ENCODE peak calls at places on chromosomes 4 and X, in nine cellular contexts. One of them, this sample, is unnamed.
A peak's percentile ranks its signal among the peaks of the same experiment; 100 is the strongest.

GRCh38 chr4:74433541-74434172 is 11.3 kb upstream of the AREG start:
- DNase-seq in AML-193: no peak
- DNase-seq in activated naive CD8-positive, alpha-beta T cell treated with anti-CD3 and anti-CD28 coated beads, Interleukin-2, amount 50 U/mL, for 16 hours: no peak
- DNase-seq in Calu3: no peak
- DNase-seq in M059J: peak; percentile 62
- DNase-seq in stimulated activated CD8-positive, alpha-beta memory T cell treated with anti-CD3 and anti-CD28 coated beads, Interleukin-4, amount 100 ng/mL, for 4 hours: no peak
- DNase-seq in AG20443: peak; percentile 16
- DNase-seq in NCI-H1930: no peak
- DNase-seq in NCI-H460: no peak
- DNase-seq in this sample: no peak

GRCh38 chrX:111868726-111869638 is 7.0 kb upstream of the TRPC5OS start:
- DNase-seq in AML-193: no peak
- DNase-seq in activated naive CD8-positive, alpha-beta T cell treated with anti-CD3 and anti-CD28 coated beads, Interleukin-2, amount 50 U/mL, for 16 hours: no peak
- DNase-seq in Calu3: no peak
- DNase-seq in M059J: peak; percentile 43
- DNase-seq in stimulated activated CD8-positive, alpha-beta memory T cell treated with anti-CD3 and anti-CD28 coated beads, Interleukin-4, amount 100 ng/mL, for 4 hours: no peak
- DNase-seq in AG20443: no peak
- DNase-seq in NCI-H1930: no peak
- DNase-seq in NCI-H460: peak; percentile 4
- DNase-seq in this sample: no peak

GRCh38 chr4:40325406-40326019 is 9.6 kb upstream of the CHRNA9 start:
- DNase-seq in AML-193: peak; percentile 62
- DNase-seq in activated naive CD8-positive, alpha-beta T cell treated with anti-CD3 and anti-CD28 coated beads, Interleukin-2, amount 50 U/mL, for 16 hours: no peak
- DNase-seq in Calu3: peak; percentile 41
- DNase-seq in M059J: peak; percentile 72
- DNase-seq in stimulated activated CD8-positive, alpha-beta memory T cell treated with anti-CD3 and anti-CD28 coated beads, Interleukin-4, amount 100 ng/mL, for 4 hours: no peak
- DNase-seq in AG20443: peak; percentile 77
- DNase-seq in NCI-H1930: peak; percentile 25
- DNase-seq in NCI-H460: peak; percentile 68
- DNase-seq in this sample: peak; percentile 55

GRCh38 chrX:46547857-46548256 is 2.6 kb upstream of the ZNF674 start:
- DNase-seq in AML-193: no peak
- DNase-seq in activated naive CD8-positive, alpha-beta T cell treated with anti-CD3 and anti-CD28 coated beads, Interleukin-2, amount 50 U/mL, for 16 hours: no peak
- DNase-seq in Calu3: peak; percentile 4
- DNase-seq in M059J: peak; percentile 85
- DNase-seq in stimulated activated CD8-positive, alpha-beta memory T cell treated with anti-CD3 and anti-CD28 coated beads, Interleukin-4, amount 100 ng/mL, for 4 hours: no peak
- DNase-seq in AG20443: peak; percentile 25
- DNase-seq in NCI-H1930: no peak
- DNase-seq in NCI-H460: peak; percentile 31
- DNase-seq in this sample: no peak

GRCh38 chr4:123417813-123418212 is 21.2 kb downstream of the SPRY1 start:
- DNase-seq in AML-193: no peak
- DNase-seq in activated naive CD8-positive, alpha-beta T cell treated with anti-CD3 and anti-CD28 coated beads, Interleukin-2, amount 50 U/mL, for 16 hours: no peak
- DNase-seq in Calu3: no peak
- DNase-seq in M059J: no peak
- DNase-seq in stimulated activated CD8-positive, alpha-beta memory T cell treated with anti-CD3 and anti-CD28 coated beads, Interleukin-4, amount 100 ng/mL, for 4 hours: no peak
- DNase-seq in AG20443: no peak
- DNase-seq in NCI-H1930: no peak
- DNase-seq in NCI-H460: no peak
- DNase-seq in this sample: no peak

GRCh38 chr4:110753461-110753860 is 130.6 kb upstream of the PITX2 start:
- DNase-seq in AML-193: no peak
- DNase-seq in activated naive CD8-positive, alpha-beta T cell treated with anti-CD3 and anti-CD28 coated beads, Interleukin-2, amount 50 U/mL, for 16 hours: no peak
- DNase-seq in Calu3: no peak
- DNase-seq in M059J: no peak
- DNase-seq in stimulated activated CD8-positive, alpha-beta memory T cell treated with anti-CD3 and anti-CD28 coated beads, Interleukin-4, amount 100 ng/mL, for 4 hours: no peak
- DNase-seq in AG20443: no peak
- DNase-seq in NCI-H1930: no peak
- DNase-seq in NCI-H460: no peak
- DNase-seq in this sample: no peak

GRCh38 chr4:12672320-12672719 is 811.8 kb downstream of the RAB28 start:
- DNase-seq in AML-193: no peak
- DNase-seq in activated naive CD8-positive, alpha-beta T cell treated with anti-CD3 and anti-CD28 coated beads, Interleukin-2, amount 50 U/mL, for 16 hours: no peak
- DNase-seq in Calu3: no peak
- DNase-seq in M059J: no peak
- DNase-seq in stimulated activated CD8-positive, alpha-beta memory T cell treated with anti-CD3 and anti-CD28 coated beads, Interleukin-4, amount 100 ng/mL, for 4 hours: no peak
- DNase-seq in AG20443: no peak
- DNase-seq in NCI-H1930: no peak
- DNase-seq in NCI-H460: no peak
- DNase-seq in this sample: no peak

GRCh38 chrX:114581528-114582263 is 2.2 kb upstream of the HTR2C start:
- DNase-seq in AML-193: no peak
- DNase-seq in activated naive CD8-positive, alpha-beta T cell treated with anti-CD3 and anti-CD28 coated beads, Interleukin-2, amount 50 U/mL, for 16 hours: no peak
- DNase-seq in Calu3: no peak
- DNase-seq in M059J: peak; percentile 2
- DNase-seq in stimulated activated CD8-positive, alpha-beta memory T cell treated with anti-CD3 and anti-CD28 coated beads, Interleukin-4, amount 100 ng/mL, for 4 hours: no peak
- DNase-seq in AG20443: peak; percentile 9
- DNase-seq in NCI-H1930: no peak
- DNase-seq in NCI-H460: peak; percentile 8
- DNase-seq in this sample: no peak

GRCh38 chr4:119040261-119040660 is 95.4 kb upstream of the MYOZ2 start:
- DNase-seq in AML-193: no peak
- DNase-seq in activated naive CD8-positive, alpha-beta T cell treated with anti-CD3 and anti-CD28 coated beads, Interleukin-2, amount 50 U/mL, for 16 hours: no peak
- DNase-seq in Calu3: no peak
- DNase-seq in M059J: no peak
- DNase-seq in stimulated activated CD8-positive, alpha-beta memory T cell treated with anti-CD3 and anti-CD28 coated beads, Interleukin-4, amount 100 ng/mL, for 4 hours: no peak
- DNase-seq in AG20443: no peak
- DNase-seq in NCI-H1930: no peak
- DNase-seq in NCI-H460: no peak
- DNase-seq in this sample: no peak

GRCh38 chr4:152476796-152477195 is 59.1 kb downstream of the FBXW7 start:
- DNase-seq in AML-193: no peak
- DNase-seq in activated naive CD8-positive, alpha-beta T cell treated with anti-CD3 and anti-CD28 coated beads, Interleukin-2, amount 50 U/mL, for 16 hours: no peak
- DNase-seq in Calu3: no peak
- DNase-seq in M059J: no peak
- DNase-seq in stimulated activated CD8-positive, alpha-beta memory T cell treated with anti-CD3 and anti-CD28 coated beads, Interleukin-4, amount 100 ng/mL, for 4 hours: no peak
- DNase-seq in AG20443: no peak
- DNase-seq in NCI-H1930: no peak
- DNase-seq in NCI-H460: no peak
- DNase-seq in this sample: no peak

GRCh38 chr4:10096201-10096975 is 20.2 kb downstream of the WDR1 start:
- DNase-seq in AML-193: no peak
- DNase-seq in activated naive CD8-positive, alpha-beta T cell treated with anti-CD3 and anti-CD28 coated beads, Interleukin-2, amount 50 U/mL, for 16 hours: peak; percentile 58
- DNase-seq in Calu3: peak; percentile 17
- DNase-seq in M059J: peak; percentile 95
- DNase-seq in stimulated activated CD8-positive, alpha-beta memory T cell treated with anti-CD3 and anti-CD28 coated beads, Interleukin-4, amount 100 ng/mL, for 4 hours: peak; percentile 61
- DNase-seq in AG20443: peak; percentile 93
- DNase-seq in NCI-H1930: no peak
- DNase-seq in NCI-H460: no peak
- DNase-seq in this sample: no peak

GRCh38 chrX:70253377-70254062 is 6.5 kb downstream of the P2RY4 start:
- DNase-seq in AML-193: no peak
- DNase-seq in activated naive CD8-positive, alpha-beta T cell treated with anti-CD3 and anti-CD28 coated beads, Interleukin-2, amount 50 U/mL, for 16 hours: no peak
- DNase-seq in Calu3: no peak
- DNase-seq in M059J: peak; percentile 70
- DNase-seq in stimulated activated CD8-positive, alpha-beta memory T cell treated with anti-CD3 and anti-CD28 coated beads, Interleukin-4, amount 100 ng/mL, for 4 hours: no peak
- DNase-seq in AG20443: no peak
- DNase-seq in NCI-H1930: no peak
- DNase-seq in NCI-H460: no peak
- DNase-seq in this sample: no peak

GRCh38 chrX:15751160-15751819 is 13.2 kb downstream of the CA5B start:
- DNase-seq in AML-193: no peak
- DNase-seq in activated naive CD8-positive, alpha-beta T cell treated with anti-CD3 and anti-CD28 coated beads, Interleukin-2, amount 50 U/mL, for 16 hours: no peak
- DNase-seq in Calu3: no peak
- DNase-seq in M059J: peak; percentile 95
- DNase-seq in stimulated activated CD8-positive, alpha-beta memory T cell treated with anti-CD3 and anti-CD28 coated beads, Interleukin-4, amount 100 ng/mL, for 4 hours: no peak
- DNase-seq in AG20443: peak; percentile 38
- DNase-seq in NCI-H1930: no peak
- DNase-seq in NCI-H460: peak; percentile 48
- DNase-seq in this sample: no peak

GRCh38 chr4:176587920-176588319 is 204.8 kb downstream of the VEGFC start:
- DNase-seq in AML-193: peak; percentile 45
- DNase-seq in activated naive CD8-positive, alpha-beta T cell treated with anti-CD3 and anti-CD28 coated beads, Interleukin-2, amount 50 U/mL, for 16 hours: no peak
- DNase-seq in Calu3: no peak
- DNase-seq in M059J: peak; percentile 6
- DNase-seq in stimulated activated CD8-positive, alpha-beta memory T cell treated with anti-CD3 and anti-CD28 coated beads, Interleukin-4, amount 100 ng/mL, for 4 hours: no peak
- DNase-seq in AG20443: peak; percentile 61
- DNase-seq in NCI-H1930: no peak
- DNase-seq in NCI-H460: no peak
- DNase-seq in this sample: no peak

GRCh38 chrX:57900961-57901360 is 9.3 kb downstream of the ZXDA start:
- DNase-seq in AML-193: no peak
- DNase-seq in activated naive CD8-positive, alpha-beta T cell treated with anti-CD3 and anti-CD28 coated beads, Interleukin-2, amount 50 U/mL, for 16 hours: no peak
- DNase-seq in Calu3: no peak
- DNase-seq in M059J: peak; percentile 68
- DNase-seq in stimulated activated CD8-positive, alpha-beta memory T cell treated with anti-CD3 and anti-CD28 coated beads, Interleukin-4, amount 100 ng/mL, for 4 hours: no peak
- DNase-seq in AG20443: peak; percentile 13
- DNase-seq in NCI-H1930: no peak
- DNase-seq in NCI-H460: peak; percentile 16
- DNase-seq in this sample: peak; percentile 2

GRCh38 chrX:103774070-103774642 is 2.5 kb upstream of the PLP1 start:
- DNase-seq in AML-193: no peak
- DNase-seq in activated naive CD8-positive, alpha-beta T cell treated with anti-CD3 and anti-CD28 coated beads, Interleukin-2, amount 50 U/mL, for 16 hours: no peak
- DNase-seq in Calu3: peak; percentile 6
- DNase-seq in M059J: peak; percentile 54
- DNase-seq in stimulated activated CD8-positive, alpha-beta memory T cell treated with anti-CD3 and anti-CD28 coated beads, Interleukin-4, amount 100 ng/mL, for 4 hours: no peak
- DNase-seq in AG20443: peak; percentile 46
- DNase-seq in NCI-H1930: no peak
- DNase-seq in NCI-H460: peak; percentile 50
- DNase-seq in this sample: peak; percentile 48

GRCh38 chr4:154707877-154708276 is 35.9 kb upstream of the LRAT start:
- DNase-seq in AML-193: no peak
- DNase-seq in activated naive CD8-positive, alpha-beta T cell treated with anti-CD3 and anti-CD28 coated beads, Interleukin-2, amount 50 U/mL, for 16 hours: no peak
- DNase-seq in Calu3: peak; percentile 45
- DNase-seq in M059J: no peak
- DNase-seq in stimulated activated CD8-positive, alpha-beta memory T cell treated with anti-CD3 and anti-CD28 coated beads, Interleukin-4, amount 100 ng/mL, for 4 hours: no peak
- DNase-seq in AG20443: no peak
- DNase-seq in NCI-H1930: no peak
- DNase-seq in NCI-H460: peak; percentile 19
- DNase-seq in this sample: no peak

GRCh38 chrX:114650351-114650750 is 66.5 kb downstream of the HTR2C start:
- DNase-seq in AML-193: no peak
- DNase-seq in activated naive CD8-positive, alpha-beta T cell treated with anti-CD3 and anti-CD28 coated beads, Interleukin-2, amount 50 U/mL, for 16 hours: no peak
- DNase-seq in Calu3: no peak
- DNase-seq in M059J: no peak
- DNase-seq in stimulated activated CD8-positive, alpha-beta memory T cell treated with anti-CD3 and anti-CD28 coated beads, Interleukin-4, amount 100 ng/mL, for 4 hours: no peak
- DNase-seq in AG20443: peak; percentile 3
- DNase-seq in NCI-H1930: no peak
- DNase-seq in NCI-H460: no peak
- DNase-seq in this sample: no peak

GRCh38 chr4:180437601-180438000 is 1805.6 kb upstream of the TENM3 start:
- DNase-seq in AML-193: no peak
- DNase-seq in activated naive CD8-positive, alpha-beta T cell treated with anti-CD3 and anti-CD28 coated beads, Interleukin-2, amount 50 U/mL, for 16 hours: no peak
- DNase-seq in Calu3: no peak
- DNase-seq in M059J: no peak
- DNase-seq in stimulated activated CD8-positive, alpha-beta memory T cell treated with anti-CD3 and anti-CD28 coated beads, Interleukin-4, amount 100 ng/mL, for 4 hours: no peak
- DNase-seq in AG20443: no peak
- DNase-seq in NCI-H1930: no peak
- DNase-seq in NCI-H460: no peak
- DNase-seq in this sample: no peak

GRCh38 chr4:31370866-31371465 is 650.8 kb downstream of the PCDH7 start:
- DNase-seq in AML-193: peak; percentile 27
- DNase-seq in activated naive CD8-positive, alpha-beta T cell treated with anti-CD3 and anti-CD28 coated beads, Interleukin-2, amount 50 U/mL, for 16 hours: no peak
- DNase-seq in Calu3: no peak
- DNase-seq in M059J: peak; percentile 31
- DNase-seq in stimulated activated CD8-positive, alpha-beta memory T cell treated with anti-CD3 and anti-CD28 coated beads, Interleukin-4, amount 100 ng/mL, for 4 hours: no peak
- DNase-seq in AG20443: peak; percentile 40
- DNase-seq in NCI-H1930: peak; percentile 23
- DNase-seq in NCI-H460: peak; percentile 42
- DNase-seq in this sample: peak; percentile 12

GRCh38 chr4:38091636-38092035 is 131.4 kb downstream of the PTTG2 start:
- DNase-seq in AML-193: no peak
- DNase-seq in activated naive CD8-positive, alpha-beta T cell treated with anti-CD3 and anti-CD28 coated beads, Interleukin-2, amount 50 U/mL, for 16 hours: no peak
- DNase-seq in Calu3: no peak
- DNase-seq in M059J: peak; percentile 72
- DNase-seq in stimulated activated CD8-positive, alpha-beta memory T cell treated with anti-CD3 and anti-CD28 coated beads, Interleukin-4, amount 100 ng/mL, for 4 hours: no peak
- DNase-seq in AG20443: peak; percentile 30
- DNase-seq in NCI-H1930: no peak
- DNase-seq in NCI-H460: no peak
- DNase-seq in this sample: no peak

GRCh38 chr4:93996895-93997294 is 168.3 kb downstream of the ATOH1 start:
- DNase-seq in AML-193: no peak
- DNase-seq in activated naive CD8-positive, alpha-beta T cell treated with anti-CD3 and anti-CD28 coated beads, Interleukin-2, amount 50 U/mL, for 16 hours: no peak
- DNase-seq in Calu3: no peak
- DNase-seq in M059J: no peak
- DNase-seq in stimulated activated CD8-positive, alpha-beta memory T cell treated with anti-CD3 and anti-CD28 coated beads, Interleukin-4, amount 100 ng/mL, for 4 hours: no peak
- DNase-seq in AG20443: no peak
- DNase-seq in NCI-H1930: no peak
- DNase-seq in NCI-H460: no peak
- DNase-seq in this sample: no peak

GRCh38 chrX:123084797-123085196 is 99.3 kb upstream of the GRIA3 start:
- DNase-seq in AML-193: no peak
- DNase-seq in activated naive CD8-positive, alpha-beta T cell treated with anti-CD3 and anti-CD28 coated beads, Interleukin-2, amount 50 U/mL, for 16 hours: no peak
- DNase-seq in Calu3: no peak
- DNase-seq in M059J: peak; percentile 55
- DNase-seq in stimulated activated CD8-positive, alpha-beta memory T cell treated with anti-CD3 and anti-CD28 coated beads, Interleukin-4, amount 100 ng/mL, for 4 hours: no peak
- DNase-seq in AG20443: peak; percentile 50
- DNase-seq in NCI-H1930: no peak
- DNase-seq in NCI-H460: no peak
- DNase-seq in this sample: no peak